ENCODE peak calls at places on chromosome 1, in ten cellular contexts. B, E, T, L, U, A, O, R, X and I are unnamed samples.

GRCh38 chr1:113912594-113913311 is 7.6 kb downstream of the DCLRE1B start:
- DNase-seq in T (no peak), R (peak), X (peak), B (no peak), U (no peak), E (no peak), O (no peak), A (no peak), L (peak), I (no peak)

GRCh38 chr1:174875306-174875705 is 124.4 kb upstream of the CACYBP start:
- DNase-seq in R (no peak), T (peak), B (peak), X (no peak), O (no peak), E (peak), A (peak), U (no peak), L (no peak), I (no peak)

GRCh38 chr1:33682371-33682770 is 181.5 kb upstream of the HMGB4 start:
- DNase-seq in U (no peak), O (no peak), T (no peak), L (no peak), A (no peak), R (no peak), E (no peak), B (no peak), X (no peak), I (no peak)

GRCh38 chr1:53619088-53619810 is 119.7 kb downstream of the GLIS1 start:
- DNase-seq in E (peak), O (no peak), X (no peak), U (no peak), B (no peak), L (no peak), R (no peak), A (peak), T (no peak), I (no peak)

GRCh38 chr1:221923921-221924598 is 182.2 kb upstream of the DUSP10 start:
- DNase-seq in T (no peak), U (no peak), L (peak), X (no peak), R (peak), A (no peak), O (no peak), B (no peak), E (no peak), I (no peak)

GRCh38 chr1:226019550-226019949 is 20.4 kb upstream of the SDE2 start:
- DNase-seq in O (no peak), B (no peak), L (no peak), R (no peak), E (no peak), T (no peak), A (no peak), U (no peak), X (no peak), I (no peak)

GRCh38 chr1:82464362-82464931 is 663.7 kb downstream of the ADGRL2 start:
- DNase-seq in E (no peak), R (peak), O (no peak), U (no peak), T (no peak), L (no peak), A (no peak), X (peak), B (no peak), I (no peak)

GRCh38 chr1:87826639-87827345 is 498.1 kb downstream of the LMO4 start:
- DNase-seq in L (peak), B (no peak), T (no peak), U (peak), X (peak), O (no peak), R (peak), A (no peak), E (no peak), I (no peak)

GRCh38 chr1:57307382-57307781 is 116.5 kb downstream of the DAB1 start:
- DNase-seq in A (no peak), U (peak), R (no peak), X (peak), L (no peak), T (peak), O (peak), B (no peak), E (no peak), I (no peak)

GRCh38 chr1:51565009-51565408 is 45.9 kb upstream of the EPS15 start:
- DNase-seq in T (no peak), L (no peak), X (no peak), R (no peak), E (no peak), A (no peak), U (no peak), O (no peak), B (no peak), I (no peak)

GRCh38 chr1:115117303-115117702 is 28.0 kb upstream of the TSPAN2 start:
- DNase-seq in R (no peak), O (no peak), E (no peak), A (no peak), T (no peak), B (no peak), U (no peak), X (no peak), L (no peak), I (no peak)

GRCh38 chr1:217026506-217026905 is 303.3 kb upstream of the ESRRG start:
- DNase-seq in A (no peak), O (no peak), B (no peak), L (no peak), E (no peak), T (no peak), U (no peak), R (no peak), X (no peak), I (no peak)

GRCh38 chr1:226706664-226707063 is 32.4 kb downstream of the ITPKB start:
- DNase-seq in L (no peak), U (no peak), A (no peak), O (no peak), X (no peak), R (no peak), B (no peak), T (no peak), E (no peak), I (no peak)

GRCh38 chr1:4344065-4344753 is 310.2 kb upstream of the AJAP1 start:
- DNase-seq in B (no peak), U (no peak), A (no peak), L (no peak), O (no peak), E (no peak), T (no peak), X (no peak), R (no peak), I (no peak)